ENCODE peak calls at places on chromosomes 3 and 15, in eight cellular contexts. O, X, N, I, R, H, T and Q are unnamed samples.

GRCh38 chr15:91975241-91975978 is 121.9 kb downstream of the SLCO3A1 start:
- DNase-seq in O (no peak), X (no peak), N (no peak), I (no peak), R (no peak), H (no peak), T (no peak), Q (no peak)

GRCh38 chr3:108887137-108887536 is 64.6 kb downstream of the TRAT1 start:
- DNase-seq in O (no peak), X (no peak), N (peak), I (no peak), R (no peak), H (no peak), T (no peak), Q (no peak)

GRCh38 chr3:12340506-12340905 is 51.6 kb downstream of the PPARG start:
- DNase-seq in O (no peak), X (no peak), N (no peak), I (no peak), R (no peak), H (no peak), T (no peak), Q (no peak)

GRCh38 chr15:36810656-36811449 is 231.4 kb downstream of the CDIN1 start:
- DNase-seq in O (no peak), X (no peak), N (peak), I (no peak), R (no peak), H (no peak), T (peak), Q (no peak)

GRCh38 chr3:112167758-112168157 is 34.7 kb upstream of the GCSAM start:
- DNase-seq in O (no peak), X (no peak), N (no peak), I (no peak), R (no peak), H (no peak), T (no peak), Q (no peak)

GRCh38 chr15:71792521-71792920 is 17.8 kb upstream of the NR2E3 start:
- DNase-seq in O (no peak), X (no peak), N (no peak), I (no peak), R (peak), H (peak), T (no peak), Q (no peak)

GRCh38 chr3:190645932-190646331 is 132.0 kb downstream of the IL1RAP start:
- DNase-seq in O (no peak), X (no peak), N (no peak), I (no peak), R (no peak), H (no peak), T (no peak), Q (no peak)

GRCh38 chr15:48888209-48888608 is 10.3 kb downstream of the EID1 start:
- DNase-seq in O (no peak), X (no peak), N (no peak), I (no peak), R (no peak), H (no peak), T (no peak), Q (no peak)

GRCh38 chr3:72284485-72284884 is 499.5 kb upstream of the PROK2 start:
- DNase-seq in O (no peak), X (no peak), N (no peak), I (no peak), R (no peak), H (no peak), T (no peak), Q (no peak)

GRCh38 chr3:32493437-32494414 is 8.9 kb downstream of the CMTM6 start:
- DNase-seq in O (no peak), X (no peak), N (no peak), I (no peak), R (peak), H (peak), T (no peak), Q (no peak)

GRCh38 chr3:38374221-38374620 is 27.6 kb downstream of the XYLB start:
- DNase-seq in O (no peak), X (no peak), N (no peak), I (no peak), R (no peak), H (no peak), T (no peak), Q (no peak)

GRCh38 chr15:63369766-63370165 is 11.9 kb downstream of the CA12 start:
- DNase-seq in O (no peak), X (no peak), N (no peak), I (no peak), R (no peak), H (no peak), T (no peak), Q (no peak)

GRCh38 chr3:141308588-141309218 is 59.6 kb upstream of the ZBTB38 start:
- DNase-seq in O (peak), X (peak), N (peak), I (no peak), R (peak), H (peak), T (peak), Q (peak)

GRCh38 chr15:28022181-28022580 is 76.9 kb downstream of the OCA2 start:
- DNase-seq in O (no peak), X (no peak), N (no peak), I (no peak), R (no peak), H (no peak), T (no peak), Q (no peak)

GRCh38 chr3:157832588-157832987 is 273.6 kb downstream of the SHOX2 start:
- DNase-seq in O (no peak), X (no peak), N (no peak), I (no peak), R (no peak), H (no peak), T (no peak), Q (no peak)

GRCh38 chr15:67224889-67225288 is 29.6 kb downstream of the AAGAB start:
- DNase-seq in O (no peak), X (no peak), N (no peak), I (no peak), R (no peak), H (no peak), T (no peak), Q (no peak)

GRCh38 chr3:133570139-133570936 is 3.1 kb upstream of the CDV3 start:
- DNase-seq in O (no peak), X (no peak), N (no peak), I (no peak), R (peak), H (peak), T (no peak), Q (no peak)